ENCODE peak calls at places on chromosomes 1 and 21, in four cellular contexts. One of them, this sample, is unnamed.
A peak's percentile ranks its signal among the peaks of the same experiment; 100 is the strongest.

GRCh38 chr1:230069813-230070212 is 2.8 kb downstream of the GALNT2 start:
- DNase-seq in stimulated activated CD8-positive, alpha-beta memory T cell treated with anti-CD3 and anti-CD28 coated beads, Interleukin-4, amount 100 ng/mL, for 1 hour: no peak
- DNase-seq in activated CD4-positive, alpha-beta T cell treated with anti-CD3 and anti-CD28 coated beads, Interleukin-2, amount 50 U/mL, for 1 hour: no peak
- DNase-seq in NCI-H1417: peak; percentile 36
- DNase-seq in this sample: no peak

GRCh38 chr21:32184485-32184884 is 94.4 kb downstream of the MIS18A start:
- DNase-seq in stimulated activated CD8-positive, alpha-beta memory T cell treated with anti-CD3 and anti-CD28 coated beads, Interleukin-4, amount 100 ng/mL, for 1 hour: no peak
- DNase-seq in activated CD4-positive, alpha-beta T cell treated with anti-CD3 and anti-CD28 coated beads, Interleukin-2, amount 50 U/mL, for 1 hour: no peak
- DNase-seq in NCI-H1417: peak; percentile 40
- DNase-seq in this sample: peak; percentile 56

GRCh38 chr1:67739361-67739760 is 54.4 kb downstream of the GADD45A start:
- DNase-seq in stimulated activated CD8-positive, alpha-beta memory T cell treated with anti-CD3 and anti-CD28 coated beads, Interleukin-4, amount 100 ng/mL, for 1 hour: no peak
- DNase-seq in activated CD4-positive, alpha-beta T cell treated with anti-CD3 and anti-CD28 coated beads, Interleukin-2, amount 50 U/mL, for 1 hour: no peak
- DNase-seq in NCI-H1417: no peak
- DNase-seq in this sample: no peak

GRCh38 chr1:168206111-168206510 is 19.7 kb upstream of the SFT2D2 start:
- DNase-seq in stimulated activated CD8-positive, alpha-beta memory T cell treated with anti-CD3 and anti-CD28 coated beads, Interleukin-4, amount 100 ng/mL, for 1 hour: no peak
- DNase-seq in activated CD4-positive, alpha-beta T cell treated with anti-CD3 and anti-CD28 coated beads, Interleukin-2, amount 50 U/mL, for 1 hour: no peak
- DNase-seq in NCI-H1417: no peak
- DNase-seq in this sample: no peak

GRCh38 chr1:166811691-166812090 is 27.6 kb upstream of the POGK start:
- DNase-seq in stimulated activated CD8-positive, alpha-beta memory T cell treated with anti-CD3 and anti-CD28 coated beads, Interleukin-4, amount 100 ng/mL, for 1 hour: no peak
- DNase-seq in activated CD4-positive, alpha-beta T cell treated with anti-CD3 and anti-CD28 coated beads, Interleukin-2, amount 50 U/mL, for 1 hour: no peak
- DNase-seq in NCI-H1417: no peak
- DNase-seq in this sample: no peak

GRCh38 chr1:63794927-63795326 is 21.1 kb downstream of the ROR1 start:
- DNase-seq in stimulated activated CD8-positive, alpha-beta memory T cell treated with anti-CD3 and anti-CD28 coated beads, Interleukin-4, amount 100 ng/mL, for 1 hour: no peak
- DNase-seq in activated CD4-positive, alpha-beta T cell treated with anti-CD3 and anti-CD28 coated beads, Interleukin-2, amount 50 U/mL, for 1 hour: no peak
- DNase-seq in NCI-H1417: no peak
- DNase-seq in this sample: no peak

GRCh38 chr1:230825061-230825803 is 43.1 kb downstream of the C1orf198 start:
- DNase-seq in stimulated activated CD8-positive, alpha-beta memory T cell treated with anti-CD3 and anti-CD28 coated beads, Interleukin-4, amount 100 ng/mL, for 1 hour: no peak
- DNase-seq in activated CD4-positive, alpha-beta T cell treated with anti-CD3 and anti-CD28 coated beads, Interleukin-2, amount 50 U/mL, for 1 hour: no peak
- DNase-seq in NCI-H1417: peak; percentile 22
- DNase-seq in this sample: no peak

GRCh38 chr1:225980005-225980404 is 19.1 kb downstream of the SDE2 start:
- DNase-seq in stimulated activated CD8-positive, alpha-beta memory T cell treated with anti-CD3 and anti-CD28 coated beads, Interleukin-4, amount 100 ng/mL, for 1 hour: no peak
- DNase-seq in activated CD4-positive, alpha-beta T cell treated with anti-CD3 and anti-CD28 coated beads, Interleukin-2, amount 50 U/mL, for 1 hour: no peak
- DNase-seq in NCI-H1417: no peak
- DNase-seq in this sample: peak; percentile 31

GRCh38 chr21:44748621-44749020 is 37.2 kb upstream of the TSPEAR start:
- DNase-seq in stimulated activated CD8-positive, alpha-beta memory T cell treated with anti-CD3 and anti-CD28 coated beads, Interleukin-4, amount 100 ng/mL, for 1 hour: no peak
- DNase-seq in activated CD4-positive, alpha-beta T cell treated with anti-CD3 and anti-CD28 coated beads, Interleukin-2, amount 50 U/mL, for 1 hour: no peak
- DNase-seq in NCI-H1417: no peak
- DNase-seq in this sample: no peak

GRCh38 chr1:43121251-43121650 is 50.8 kb downstream of the EBNA1BP2 start:
- DNase-seq in stimulated activated CD8-positive, alpha-beta memory T cell treated with anti-CD3 and anti-CD28 coated beads, Interleukin-4, amount 100 ng/mL, for 1 hour: no peak
- DNase-seq in activated CD4-positive, alpha-beta T cell treated with anti-CD3 and anti-CD28 coated beads, Interleukin-2, amount 50 U/mL, for 1 hour: no peak
- DNase-seq in NCI-H1417: peak; percentile 71
- DNase-seq in this sample: peak; percentile 24

GRCh38 chr21:44911384-44912157 is 9.1 kb downstream of the ITGB2 start:
- DNase-seq in stimulated activated CD8-positive, alpha-beta memory T cell treated with anti-CD3 and anti-CD28 coated beads, Interleukin-4, amount 100 ng/mL, for 1 hour: no peak
- DNase-seq in activated CD4-positive, alpha-beta T cell treated with anti-CD3 and anti-CD28 coated beads, Interleukin-2, amount 50 U/mL, for 1 hour: peak; percentile 57
- DNase-seq in NCI-H1417: peak; percentile 15
- DNase-seq in this sample: peak; percentile 87

GRCh38 chr1:54132485-54132884 is 20.3 kb downstream of the CDCP2 start:
- DNase-seq in stimulated activated CD8-positive, alpha-beta memory T cell treated with anti-CD3 and anti-CD28 coated beads, Interleukin-4, amount 100 ng/mL, for 1 hour: no peak
- DNase-seq in activated CD4-positive, alpha-beta T cell treated with anti-CD3 and anti-CD28 coated beads, Interleukin-2, amount 50 U/mL, for 1 hour: no peak
- DNase-seq in NCI-H1417: no peak
- DNase-seq in this sample: no peak

GRCh38 chr1:150213170-150214098 is 22.5 kb downstream of the ANP32E start:
- DNase-seq in stimulated activated CD8-positive, alpha-beta memory T cell treated with anti-CD3 and anti-CD28 coated beads, Interleukin-4, amount 100 ng/mL, for 1 hour: peak; percentile 86
- DNase-seq in activated CD4-positive, alpha-beta T cell treated with anti-CD3 and anti-CD28 coated beads, Interleukin-2, amount 50 U/mL, for 1 hour: peak; percentile 89
- DNase-seq in NCI-H1417: peak; percentile 21
- DNase-seq in this sample: peak; percentile 96

GRCh38 chr1:15214507-15214906 is 32.5 kb upstream of the FHAD1 start:
- DNase-seq in stimulated activated CD8-positive, alpha-beta memory T cell treated with anti-CD3 and anti-CD28 coated beads, Interleukin-4, amount 100 ng/mL, for 1 hour: no peak
- DNase-seq in activated CD4-positive, alpha-beta T cell treated with anti-CD3 and anti-CD28 coated beads, Interleukin-2, amount 50 U/mL, for 1 hour: no peak
- DNase-seq in NCI-H1417: no peak
- DNase-seq in this sample: no peak

GRCh38 chr1:56773341-56774066 is 45.7 kb downstream of the FYB2 start:
- DNase-seq in stimulated activated CD8-positive, alpha-beta memory T cell treated with anti-CD3 and anti-CD28 coated beads, Interleukin-4, amount 100 ng/mL, for 1 hour: no peak
- DNase-seq in activated CD4-positive, alpha-beta T cell treated with anti-CD3 and anti-CD28 coated beads, Interleukin-2, amount 50 U/mL, for 1 hour: no peak
- DNase-seq in NCI-H1417: no peak
- DNase-seq in this sample: no peak

GRCh38 chr21:46483300-46484295 is 24.9 kb downstream of the DIP2A start:
- DNase-seq in stimulated activated CD8-positive, alpha-beta memory T cell treated with anti-CD3 and anti-CD28 coated beads, Interleukin-4, amount 100 ng/mL, for 1 hour: no peak
- DNase-seq in activated CD4-positive, alpha-beta T cell treated with anti-CD3 and anti-CD28 coated beads, Interleukin-2, amount 50 U/mL, for 1 hour: no peak
- DNase-seq in NCI-H1417: no peak
- DNase-seq in this sample: no peak

GRCh38 chr1:206006946-206007345 is 3.8 kb upstream of the RAB7B start:
- DNase-seq in stimulated activated CD8-positive, alpha-beta memory T cell treated with anti-CD3 and anti-CD28 coated beads, Interleukin-4, amount 100 ng/mL, for 1 hour: no peak
- DNase-seq in activated CD4-positive, alpha-beta T cell treated with anti-CD3 and anti-CD28 coated beads, Interleukin-2, amount 50 U/mL, for 1 hour: no peak
- DNase-seq in NCI-H1417: no peak
- DNase-seq in this sample: no peak

GRCh38 chr1:55670331-55671082 is 455.3 kb upstream of the USP24 start:
- DNase-seq in stimulated activated CD8-positive, alpha-beta memory T cell treated with anti-CD3 and anti-CD28 coated beads, Interleukin-4, amount 100 ng/mL, for 1 hour: no peak
- DNase-seq in activated CD4-positive, alpha-beta T cell treated with anti-CD3 and anti-CD28 coated beads, Interleukin-2, amount 50 U/mL, for 1 hour: no peak
- DNase-seq in NCI-H1417: no peak
- DNase-seq in this sample: no peak

GRCh38 chr1:51612349-51612982 is 4.4 kb upstream of the OSBPL9 start:
- DNase-seq in stimulated activated CD8-positive, alpha-beta memory T cell treated with anti-CD3 and anti-CD28 coated beads, Interleukin-4, amount 100 ng/mL, for 1 hour: no peak
- DNase-seq in activated CD4-positive, alpha-beta T cell treated with anti-CD3 and anti-CD28 coated beads, Interleukin-2, amount 50 U/mL, for 1 hour: no peak
- DNase-seq in NCI-H1417: no peak
- DNase-seq in this sample: no peak

GRCh38 chr1:218480137-218480536 is 135.0 kb downstream of the TGFB2 start:
- DNase-seq in stimulated activated CD8-positive, alpha-beta memory T cell treated with anti-CD3 and anti-CD28 coated beads, Interleukin-4, amount 100 ng/mL, for 1 hour: no peak
- DNase-seq in activated CD4-positive, alpha-beta T cell treated with anti-CD3 and anti-CD28 coated beads, Interleukin-2, amount 50 U/mL, for 1 hour: no peak
- DNase-seq in NCI-H1417: no peak
- DNase-seq in this sample: no peak

GRCh38 chr1:19529570-19530145 is 44.3 kb upstream of the CAPZB start:
- DNase-seq in stimulated activated CD8-positive, alpha-beta memory T cell treated with anti-CD3 and anti-CD28 coated beads, Interleukin-4, amount 100 ng/mL, for 1 hour: no peak
- DNase-seq in activated CD4-positive, alpha-beta T cell treated with anti-CD3 and anti-CD28 coated beads, Interleukin-2, amount 50 U/mL, for 1 hour: no peak
- DNase-seq in NCI-H1417: no peak
- DNase-seq in this sample: no peak

GRCh38 chr1:10869933-10870332 is 73.5 kb upstream of the CASZ1 start:
- DNase-seq in stimulated activated CD8-positive, alpha-beta memory T cell treated with anti-CD3 and anti-CD28 coated beads, Interleukin-4, amount 100 ng/mL, for 1 hour: no peak
- DNase-seq in activated CD4-positive, alpha-beta T cell treated with anti-CD3 and anti-CD28 coated beads, Interleukin-2, amount 50 U/mL, for 1 hour: no peak
- DNase-seq in NCI-H1417: no peak
- DNase-seq in this sample: no peak

GRCh38 chr1:198679535-198680173 is 40.8 kb downstream of the PTPRC start:
- DNase-seq in stimulated activated CD8-positive, alpha-beta memory T cell treated with anti-CD3 and anti-CD28 coated beads, Interleukin-4, amount 100 ng/mL, for 1 hour: no peak
- DNase-seq in activated CD4-positive, alpha-beta T cell treated with anti-CD3 and anti-CD28 coated beads, Interleukin-2, amount 50 U/mL, for 1 hour: peak; percentile 42
- DNase-seq in NCI-H1417: no peak
- DNase-seq in this sample: no peak

GRCh38 chr1:58845947-58846346 is 62.1 kb upstream of the JUN start:
- DNase-seq in stimulated activated CD8-positive, alpha-beta memory T cell treated with anti-CD3 and anti-CD28 coated beads, Interleukin-4, amount 100 ng/mL, for 1 hour: no peak
- DNase-seq in activated CD4-positive, alpha-beta T cell treated with anti-CD3 and anti-CD28 coated beads, Interleukin-2, amount 50 U/mL, for 1 hour: no peak
- DNase-seq in NCI-H1417: no peak
- DNase-seq in this sample: no peak

GRCh38 chr21:18026359-18026758 is 207.2 kb upstream of the C21orf91 start:
- DNase-seq in stimulated activated CD8-positive, alpha-beta memory T cell treated with anti-CD3 and anti-CD28 coated beads, Interleukin-4, amount 100 ng/mL, for 1 hour: no peak
- DNase-seq in activated CD4-positive, alpha-beta T cell treated with anti-CD3 and anti-CD28 coated beads, Interleukin-2, amount 50 U/mL, for 1 hour: no peak
- DNase-seq in NCI-H1417: no peak
- DNase-seq in this sample: no peak

GRCh38 chr1:69511426-69512192 is 56.1 kb upstream of the LRRC7 start:
- DNase-seq in stimulated activated CD8-positive, alpha-beta memory T cell treated with anti-CD3 and anti-CD28 coated beads, Interleukin-4, amount 100 ng/mL, for 1 hour: no peak
- DNase-seq in activated CD4-positive, alpha-beta T cell treated with anti-CD3 and anti-CD28 coated beads, Interleukin-2, amount 50 U/mL, for 1 hour: no peak
- DNase-seq in NCI-H1417: no peak
- DNase-seq in this sample: no peak

GRCh38 chr1:185719021-185719420 is 15.2 kb upstream of the HMCN1 start:
- DNase-seq in stimulated activated CD8-positive, alpha-beta memory T cell treated with anti-CD3 and anti-CD28 coated beads, Interleukin-4, amount 100 ng/mL, for 1 hour: no peak
- DNase-seq in activated CD4-positive, alpha-beta T cell treated with anti-CD3 and anti-CD28 coated beads, Interleukin-2, amount 50 U/mL, for 1 hour: no peak
- DNase-seq in NCI-H1417: no peak
- DNase-seq in this sample: no peak

GRCh38 chr1:175530981-175531380 is 212.4 kb downstream of the TNR start:
- DNase-seq in stimulated activated CD8-positive, alpha-beta memory T cell treated with anti-CD3 and anti-CD28 coated beads, Interleukin-4, amount 100 ng/mL, for 1 hour: no peak
- DNase-seq in activated CD4-positive, alpha-beta T cell treated with anti-CD3 and anti-CD28 coated beads, Interleukin-2, amount 50 U/mL, for 1 hour: no peak
- DNase-seq in NCI-H1417: no peak
- DNase-seq in this sample: no peak

GRCh38 chr1:14553711-14554110 is 44.8 kb upstream of the KAZN start:
- DNase-seq in stimulated activated CD8-positive, alpha-beta memory T cell treated with anti-CD3 and anti-CD28 coated beads, Interleukin-4, amount 100 ng/mL, for 1 hour: no peak
- DNase-seq in activated CD4-positive, alpha-beta T cell treated with anti-CD3 and anti-CD28 coated beads, Interleukin-2, amount 50 U/mL, for 1 hour: no peak
- DNase-seq in NCI-H1417: no peak
- DNase-seq in this sample: no peak

GRCh38 chr1:201309420-201309819 is 26.1 kb downstream of the PKP1 start:
- DNase-seq in stimulated activated CD8-positive, alpha-beta memory T cell treated with anti-CD3 and anti-CD28 coated beads, Interleukin-4, amount 100 ng/mL, for 1 hour: no peak
- DNase-seq in activated CD4-positive, alpha-beta T cell treated with anti-CD3 and anti-CD28 coated beads, Interleukin-2, amount 50 U/mL, for 1 hour: peak; percentile 7
- DNase-seq in NCI-H1417: peak; percentile 85
- DNase-seq in this sample: peak; percentile 91

GRCh38 chr1:206722751-206723499 is 38.2 kb downstream of the MAPKAPK2 start:
- DNase-seq in stimulated activated CD8-positive, alpha-beta memory T cell treated with anti-CD3 and anti-CD28 coated beads, Interleukin-4, amount 100 ng/mL, for 1 hour: no peak
- DNase-seq in activated CD4-positive, alpha-beta T cell treated with anti-CD3 and anti-CD28 coated beads, Interleukin-2, amount 50 U/mL, for 1 hour: no peak
- DNase-seq in NCI-H1417: no peak
- DNase-seq in this sample: no peak

This sample was measured in COR-L47.